ENCODE peak calls at places on chromosome 5, in nine cellular contexts. F, Z, Q, T, W, Y, E, K and C are unnamed samples.

GRCh38 chr5:19676895-19677294 is 311.1 kb downstream of the CDH18 start:
- DNase-seq in F (peak; percentile 47), Z (no peak), Q (no peak), T (no peak), W (no peak), Y (no peak), E (no peak), K (no peak), C (no peak)

GRCh38 chr5:115423541-115423940 is 121.0 kb downstream of the FEM1C start:
- DNase-seq in F (no peak), Z (peak; percentile 28), Q (peak; percentile 17), T (no peak), W (peak; percentile 74), Y (peak; percentile 65), E (no peak), K (no peak), C (peak; percentile 70)

GRCh38 chr5:142109356-142110045 is 922 bp downstream of the NDFIP1 start:
- DNase-seq in F (peak; percentile 42), Z (peak; percentile 39), Q (no peak), T (peak; percentile 46), W (peak; percentile 14), Y (peak; percentile 64), E (no peak), K (peak; percentile 84), C (peak; percentile 41)

GRCh38 chr5:133705331-133705730 is 93.0 kb upstream of the FSTL4 start:
- DNase-seq in F (no peak), Z (no peak), Q (no peak), T (no peak), W (no peak), Y (no peak), E (no peak), K (no peak), C (no peak)

GRCh38 chr5:121702783-121703182 is 148.9 kb upstream of the FTMT start:
- DNase-seq in F (no peak), Z (no peak), Q (no peak), T (no peak), W (no peak), Y (no peak), E (no peak), K (no peak), C (no peak)

GRCh38 chr5:39376293-39376714 is 12.0 kb upstream of the C9 start:
- DNase-seq in F (peak; percentile 84), Z (peak; percentile 72), Q (peak; percentile 34), T (peak; percentile 88), W (peak; percentile 27), Y (no peak), E (no peak), K (peak; percentile 37), C (peak; percentile 65)

GRCh38 chr5:86979801-86980510 is 287.7 kb upstream of the RASA1 start:
- DNase-seq in F (peak; percentile 69), Z (no peak), Q (no peak), T (peak; percentile 6), W (no peak), Y (no peak), E (no peak), K (no peak), C (no peak)

GRCh38 chr5:134511796-134512660 is 13.4 kb upstream of the JADE2 start:
- DNase-seq in F (peak; percentile 97), Z (peak; percentile 26), Q (peak; percentile 81), T (peak; percentile 87), W (peak; percentile 73), Y (peak; percentile 86), E (no peak), K (no peak), C (peak; percentile 72)

GRCh38 chr5:149268928-149269557 is 2.6 kb upstream of the AFAP1L1 start:
- DNase-seq in F (peak; percentile 56), Z (peak; percentile 82), Q (no peak), T (peak; percentile 82), W (no peak), Y (no peak), E (no peak), K (no peak), C (no peak)

GRCh38 chr5:160506006-160507004 is 84.7 kb downstream of the PTTG1 start:
- DNase-seq in F (peak; percentile 77), Z (peak; percentile 23), Q (no peak), T (peak; percentile 86), W (peak; percentile 46), Y (peak; percentile 72), E (peak; percentile 56), K (peak; percentile 93), C (no peak)

GRCh38 chr5:16152601-16153568 is 26.7 kb downstream of the MARCHF11 start:
- DNase-seq in F (peak; percentile 3), Z (no peak), Q (no peak), T (peak; percentile 8), W (no peak), Y (no peak), E (no peak), K (no peak), C (no peak)

GRCh38 chr5:180636016-180636402 is 13.4 kb downstream of the FLT4 start:
- DNase-seq in F (no peak), Z (no peak), Q (no peak), T (no peak), W (no peak), Y (no peak), E (no peak), K (no peak), C (no peak)

GRCh38 chr5:163529698-163530097 is 24.3 kb downstream of the MAT2B start:
- DNase-seq in F (no peak), Z (no peak), Q (no peak), T (no peak), W (no peak), Y (no peak), E (no peak), K (no peak), C (no peak)

GRCh38 chr5:121873409-121873808 is 21.7 kb downstream of the FTMT start:
- DNase-seq in F (no peak), Z (no peak), Q (no peak), T (no peak), W (no peak), Y (no peak), E (no peak), K (no peak), C (no peak)

GRCh38 chr5:172284275-172284971 is 859 bp upstream of the UBTD2 start:
- DNase-seq in F (peak; percentile 65), Z (no peak), Q (no peak), T (no peak), W (no peak), Y (peak; percentile 69), E (no peak), K (no peak), C (no peak)

GRCh38 chr5:6365142-6365976 is 13.0 kb downstream of the MED10 start:
- DNase-seq in F (no peak), Z (no peak), Q (no peak), T (no peak), W (no peak), Y (no peak), E (no peak), K (no peak), C (no peak)

DNA sequence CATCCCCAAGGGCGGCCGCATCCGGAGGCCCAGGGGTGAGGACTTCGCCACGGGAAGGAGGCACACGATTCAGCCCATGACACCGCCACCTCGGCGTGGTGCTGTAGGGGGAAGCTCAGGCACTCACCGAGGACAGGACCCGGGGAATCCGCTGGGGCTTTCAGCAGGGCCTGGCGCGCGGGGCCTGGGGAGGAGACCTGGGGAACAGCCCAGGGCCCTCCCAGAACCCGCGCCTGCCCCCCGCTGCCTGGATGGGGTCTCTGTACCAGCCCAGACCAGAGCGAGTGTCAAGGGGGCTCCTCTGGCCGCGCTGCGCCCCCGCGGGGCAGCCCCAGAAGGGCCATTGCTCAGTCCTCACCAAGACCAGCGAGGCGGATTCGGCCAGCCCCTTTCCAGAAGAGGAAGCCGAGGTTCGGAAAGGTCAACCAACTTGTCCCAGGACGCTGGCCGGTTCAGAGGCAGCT is 12.8 kb downstream of the COL23A1 start:
- DNase-seq in F (peak; percentile 79), Z (peak; percentile 67), Q (no peak), T (peak; percentile 79), W (no peak), Y (no peak), E (no peak), K (no peak), C (no peak)
- H3K4me3 ChIP-seq in F (no peak overlapping the region), Z (peak overlapping the region; percentile 51), Q (no peak overlapping the region), T (peak overlapping the region; percentile 79), W (no peak overlapping the region), Y (no peak overlapping the region), E (no peak overlapping the region), K (no peak overlapping the region), C (no peak overlapping the region)

DNA sequence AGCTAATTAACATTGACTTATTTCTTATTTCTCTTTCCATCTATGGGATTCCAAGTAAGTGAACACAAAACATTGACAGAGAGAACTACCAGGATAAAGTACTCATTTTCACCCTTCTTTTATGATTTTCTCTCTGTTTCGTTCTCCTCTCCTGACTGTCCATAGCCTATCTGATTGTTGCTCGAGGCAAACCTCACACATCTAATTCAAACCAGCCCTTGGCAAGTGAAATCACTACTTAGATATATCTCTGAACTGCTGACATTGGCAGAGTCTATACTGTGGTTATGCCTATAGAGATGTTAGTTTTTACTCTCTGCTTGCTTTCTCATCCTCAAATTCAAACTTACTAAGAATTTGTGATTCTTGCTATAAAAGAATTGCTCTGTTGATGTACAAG is 248.8 kb downstream of the ISL1 start:
- DNase-seq in F (no peak), Z (no peak), Q (no peak), T (no peak), W (no peak), Y (no peak), E (no peak), K (no peak), C (no peak)
- H3K4me3 ChIP-seq in F (no peak overlapping the region), Z (no peak overlapping the region), Q (no peak overlapping the region), T (no peak overlapping the region), W (no peak overlapping the region), Y (no peak overlapping the region), E (no peak overlapping the region), K (no peak overlapping the region), C (no peak overlapping the region)

DNA sequence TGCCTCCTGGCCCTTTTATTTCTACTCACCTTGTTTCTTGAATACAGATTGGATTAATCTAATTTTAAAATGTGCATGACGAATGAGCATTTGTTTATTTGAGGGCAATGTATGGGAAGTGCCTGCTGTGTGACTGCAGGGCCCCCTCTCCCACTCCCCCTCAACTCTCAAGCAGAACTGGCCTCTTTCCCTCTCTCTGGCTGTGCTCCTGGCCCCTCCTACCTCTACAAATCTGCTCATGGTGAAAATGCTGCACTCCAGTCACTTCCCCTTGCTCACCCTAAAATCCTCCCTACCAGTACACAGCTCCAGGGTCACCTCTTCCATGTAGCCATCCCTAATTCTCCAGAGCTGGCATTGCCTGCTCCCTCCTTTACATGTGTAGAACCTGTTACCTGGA is 17.2 kb upstream of the NDST1 start:
- DNase-seq in F (no peak), Z (no peak), Q (no peak), T (no peak), W (no peak), Y (no peak), E (no peak), K (no peak), C (no peak)
- H3K4me3 ChIP-seq in F (no peak overlapping the region), Z (no peak overlapping the region), Q (no peak overlapping the region), T (peak overlapping the region; percentile 13), W (no peak overlapping the region), Y (no peak overlapping the region), E (no peak overlapping the region), K (no peak overlapping the region), C (no peak overlapping the region)

DNA sequence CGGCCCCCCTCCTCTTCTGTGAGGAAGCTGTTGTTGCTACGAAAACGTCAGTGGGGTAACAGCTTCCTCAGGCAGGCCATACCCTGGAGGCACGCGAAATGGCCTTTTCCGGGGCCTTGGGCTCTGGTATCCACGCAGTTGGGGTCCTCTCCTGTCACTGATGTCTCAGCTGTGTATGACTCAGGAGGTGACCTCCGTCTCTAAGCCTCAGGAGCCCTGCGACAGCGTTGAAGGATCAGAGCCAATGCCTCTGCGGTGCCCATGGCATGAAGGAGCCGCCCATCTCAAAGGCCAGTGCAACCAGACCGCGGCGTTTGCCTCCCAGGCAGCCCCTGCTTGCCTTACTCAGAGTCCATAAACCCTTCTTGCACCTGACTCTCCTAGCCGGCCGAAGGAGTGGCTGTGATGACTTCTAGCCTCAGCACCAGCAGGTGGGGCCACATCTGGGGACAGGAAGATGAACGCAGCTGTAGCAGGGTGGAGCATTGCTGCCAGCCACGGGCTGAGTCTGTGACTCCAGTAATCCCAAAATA is 1.0 kb upstream of the MXD3 start:
- DNase-seq in F (peak; percentile 83), Z (peak; percentile 73), Q (no peak), T (peak; percentile 72), W (peak; percentile 54), Y (no peak), E (no peak), K (no peak), C (peak; percentile 82)
- H3K4me3 ChIP-seq in F (no peak overlapping the region), Z (peak overlapping the region; percentile 85), Q (no peak overlapping the region), T (peak overlapping the region; percentile 69), W (no peak overlapping the region), Y (peak overlapping the region; percentile 57), E (peak overlapping the region; percentile 79), K (peak overlapping the region; percentile 64), C (peak overlapping the region; percentile 56)